ENCODE peak calls at places on chromosomes 7 and 10, in five cellular contexts. X, G, T, N and I are unnamed samples.

GRCh38 chr7:45238806-45239205 is 81.2 kb downstream of the RAMP3 start:
- DNase-seq in T (no peak), X (no peak), N (no peak), G (no peak), I (peak)

GRCh38 chr10:3433131-3433530 is 260.5 kb upstream of the PITRM1 start:
- DNase-seq in G (no peak), T (no peak), N (no peak), X (no peak), I (no peak)

GRCh38 chr7:38938589-38938988 is 29.6 kb upstream of the VPS41 start:
- DNase-seq in X (no peak), G (no peak), T (no peak), N (no peak), I (no peak)

GRCh38 chr7:149527414-149527813 is 29.8 kb upstream of the ZNF746 start:
- DNase-seq in N (no peak), G (no peak), T (no peak), X (no peak), I (no peak)

GRCh38 chr10:30980951-30981616 is 50.6 kb downstream of the ZNF438 start:
- DNase-seq in T (no peak), G (no peak), X (peak), N (no peak), I (peak)

GRCh38 chr7:52273685-52274610 is 761.5 kb upstream of the POM121L12 start:
- DNase-seq in X (no peak), G (peak), N (no peak), T (no peak), I (no peak)

GRCh38 chr10:17616403-17617030 is 657 bp downstream of the HACD1 start:
- DNase-seq in N (peak), G (peak), T (no peak), X (peak), I (peak)

GRCh38 chr10:127048630-127049029 is 143.4 kb downstream of the DOCK1 start:
- DNase-seq in X (no peak), G (no peak), T (no peak), N (no peak), I (no peak)

GRCh38 chr10:26799342-26799741 is 61.4 kb downstream of the ABI1 start:
- DNase-seq in G (no peak), T (no peak), N (peak), X (no peak), I (peak)

GRCh38 chr7:19665399-19666008 is 43.3 kb downstream of the POLR1F start:
- DNase-seq in G (no peak), T (no peak), N (peak), X (peak), I (peak)

GRCh38 chr7:7719235-7719634 is 828 bp upstream of the RPA3 start:
- DNase-seq in N (no peak), G (peak), X (peak), T (no peak), I (peak)

GRCh38 chr10:127145173-127145572 is 51.2 kb downstream of the INSYN2A start:
- DNase-seq in G (no peak), N (no peak), T (no peak), X (peak), I (no peak)

GRCh38 chr10:44513592-44513991 is 128.7 kb upstream of the CXCL12 start:
- DNase-seq in G (no peak), X (peak), T (no peak), N (no peak), I (no peak)

GRCh38 chr10:58414270-58415041 is 29.2 kb downstream of the TFAM start:
- DNase-seq in T (no peak), N (no peak), X (peak), G (no peak), I (no peak)

GRCh38 chr10:11600280-11600679 is 11.2 kb downstream of the USP6NL start:
- DNase-seq in N (no peak), G (no peak), T (no peak), X (no peak), I (no peak)

GRCh38 chr7:70392870-70393269 is 739.1 kb upstream of the GALNT17 start:
- DNase-seq in N (no peak), G (no peak), X (no peak), T (no peak), I (no peak)

GRCh38 chr10:130498042-130498441 is 361.9 kb downstream of the GLRX3 start:
- DNase-seq in T (no peak), G (no peak), X (no peak), N (no peak), I (no peak)

GRCh38 chr7:156969972-156970420 is 20.5 kb downstream of the NOM1 start:
- DNase-seq in N (no peak), X (peak), G (no peak), T (no peak), I (no peak)

GRCh38 chr7:5557920-5558401 is 134.3 kb upstream of the TNRC18 start:
- DNase-seq in X (peak), G (peak), N (peak), T (no peak), I (no peak)

GRCh38 chr10:47262606-47263295 is 37.2 kb upstream of the GDF10 start:
- DNase-seq in N (no peak), G (no peak), T (no peak), X (peak), I (no peak)

GRCh38 chr10:5744849-5745248 is 60.2 kb downstream of the TASOR2 start:
- DNase-seq in N (no peak), T (no peak), G (no peak), X (no peak), I (no peak)

GRCh38 chr10:12500406-12501303 is 151.3 kb downstream of the CAMK1D start:
- DNase-seq in G (no peak), T (no peak), X (no peak), N (no peak), I (no peak)

GRCh38 chr7:145398758-145399157 is 562.9 kb upstream of the TPK1 start:
- DNase-seq in G (no peak), N (no peak), T (no peak), X (no peak), I (no peak)

GRCh38 chr7:74312418-74313021 is 23.3 kb downstream of the CLIP2 start:
- DNase-seq in N (no peak), X (no peak), T (no peak), G (no peak), I (no peak)

GRCh38 chr10:3538850-3539531 is 246.0 kb downstream of the KLF6 start:
- DNase-seq in G (no peak), T (peak), N (no peak), X (peak), I (peak)

GRCh38 chr7:115340828-115341227 is 418.9 kb downstream of the MDFIC start:
- DNase-seq in N (no peak), G (no peak), T (no peak), X (peak), I (no peak)

GRCh38 chr7:93926800-93927199 is 5.3 kb downstream of the GNG11 start:
- DNase-seq in T (no peak), X (no peak), G (no peak), N (no peak), I (no peak)

GRCh38 chr7:102891693-102892261 is 21.0 kb upstream of the LRRC17 start:
- DNase-seq in N (no peak), G (no peak), T (no peak), X (peak), I (no peak)

GRCh38 chr7:33494473-33494872 is 365.1 kb downstream of the BBS9 start:
- DNase-seq in N (no peak), G (no peak), T (no peak), X (peak), I (no peak)

GRCh38 chr10:80468806-80469421 is 14.8 kb downstream of the TSPAN14 start:
- DNase-seq in N (no peak), X (no peak), T (no peak), G (no peak), I (no peak)

GRCh38 chr7:75039166-75039565 is 34.4 kb downstream of the RCC1L start:
- DNase-seq in T (no peak), X (peak), G (no peak), N (no peak), I (no peak)

GRCh38 chr7:138243430-138243829 is 167.2 kb downstream of the AKR1D1 start:
- DNase-seq in G (no peak), T (peak), X (no peak), N (no peak), I (peak)

GRCh38 chr10:132506711-132507466 is 30.7 kb upstream of the INPP5A start:
- DNase-seq in G (peak), X (peak), N (no peak), T (no peak), I (no peak)

GRCh38 chr7:128444242-128444641 is 11.4 kb upstream of the HILPDA start:
- DNase-seq in G (no peak), N (no peak), X (no peak), T (no peak), I (no peak)

GRCh38 chr10:29947701-29948060 is 111.7 kb downstream of the JCAD start:
- DNase-seq in X (no peak), T (no peak), G (no peak), N (no peak), I (no peak)